ENCODE peak calls at places on chromosomes 4 and X, in six cellular contexts. T is A549, R is WTC11, Q is endothelial cell of umbilical vein, J is HepG2, Y is H1. D is an unnamed sample.

GRCh38 chr4:185738038-185738552 is 73.9 kb downstream of the SORBS2 start:
- DNase-seq in T (no peak), R (no peak), Q (peak), J (no peak), Y (no peak), D (no peak)

GRCh38 chr4:87073570-87074470 is 139.0 kb downstream of the AFF1 start:
- DNase-seq in T (no peak), R (no peak), Q (no peak), J (no peak), Y (no peak), D (no peak)

GRCh38 chr4:131644619-131645018 is 1504.5 kb upstream of the PCDH10 start:
- DNase-seq in T (peak), R (peak), Q (peak), J (peak), Y (peak), D (no peak)

GRCh38 chrX:18574591-18574990 is 97.3 kb downstream of the RS1 start:
- DNase-seq in T (peak), R (no peak), Q (peak), J (no peak), Y (no peak), D (no peak)

GRCh38 chr4:8747467-8747841 is 124.2 kb downstream of the HMX1 start:
- DNase-seq in T (no peak), R (no peak), Q (no peak), J (no peak), Y (peak), D (no peak)

GRCh38 chrX:13827693-13828092 is 10.8 kb upstream of the GPM6B start:
- DNase-seq in T (no peak), R (no peak), Q (no peak), J (no peak), Y (no peak), D (no peak)

GRCh38 chrX:101658661-101659477 is 781 bp downstream of the ARMCX2 start:
- DNase-seq in T (peak), R (peak), Q (peak), J (no peak), Y (peak), D (peak)

GRCh38 chrX:21738950-21739287 is 19.0 kb downstream of the SMPX start:
- DNase-seq in T (no peak), R (peak), Q (no peak), J (no peak), Y (no peak), D (no peak)

GRCh38 chr4:77433102-77433733 is 172.4 kb upstream of the CXCL13 start:
- DNase-seq in T (peak), R (no peak), Q (peak), J (peak), Y (no peak), D (peak)

GRCh38 chr4:98932539-98932938 is 3.6 kb upstream of the EIF4E start:
- DNase-seq in T (no peak), R (no peak), Q (peak), J (no peak), Y (no peak), D (no peak)

GRCh38 chr4:139633661-139634060 is 32.0 kb upstream of the MGST2 start:
- DNase-seq in T (peak), R (peak), Q (peak), J (peak), Y (peak), D (peak)

GRCh38 chr4:124085561-124086180 is 626.9 kb downstream of the ANKRD50 start:
- DNase-seq in T (no peak), R (no peak), Q (no peak), J (no peak), Y (no peak), D (no peak)

GRCh38 chr4:73234712-73235111 is 23.9 kb downstream of the ANKRD17 start:
- DNase-seq in T (no peak), R (no peak), Q (no peak), J (no peak), Y (no peak), D (no peak)

GRCh38 chr4:110516106-110516922 is 40.4 kb downstream of the ENPEP start:
- DNase-seq in T (peak), R (peak), Q (peak), J (peak), Y (peak), D (peak)

GRCh38 chr4:25031077-25031606 is 396 bp upstream of the LGI2 start:
- DNase-seq in T (no peak), R (peak), Q (no peak), J (no peak), Y (peak), D (no peak)

GRCh38 chrX:42825201-42825600 is 47.2 kb upstream of the PPP1R2C start:
- DNase-seq in T (no peak), R (no peak), Q (no peak), J (peak), Y (no peak), D (no peak)

GRCh38 chr4:23060776-23061175 is 368.0 kb downstream of the GBA3 start:
- DNase-seq in T (no peak), R (no peak), Q (no peak), J (no peak), Y (no peak), D (no peak)

GRCh38 chr4:79454656-79455055 is 46.6 kb upstream of the GK2 start:
- DNase-seq in T (no peak), R (no peak), Q (no peak), J (no peak), Y (no peak), D (no peak)

GRCh38 chrX:132622130-132622529 is 133.3 kb upstream of the MBNL3 start:
- DNase-seq in T (no peak), R (no peak), Q (peak), J (no peak), Y (no peak), D (peak)

GRCh38 chrX:94097852-94098251 is 423.8 kb downstream of the FAM133A start:
- DNase-seq in T (no peak), R (no peak), Q (no peak), J (no peak), Y (no peak), D (no peak)

GRCh38 chr4:56086073-56086521 is 137.4 kb downstream of the CEP135 start:
- DNase-seq in T (no peak), R (peak), Q (no peak), J (no peak), Y (no peak), D (no peak)

GRCh38 chrX:13902406-13902805 is 85.5 kb upstream of the GPM6B start:
- DNase-seq in T (no peak), R (no peak), Q (no peak), J (no peak), Y (no peak), D (no peak)

GRCh38 chr4:128386761-128387599 is 99.4 kb upstream of the PGRMC2 start:
- DNase-seq in T (peak), R (no peak), Q (peak), J (no peak), Y (no peak), D (peak)

GRCh38 chr4:77003400-77003799 is 53.8 kb downstream of the SEPTIN11 start:
- DNase-seq in T (no peak), R (no peak), Q (peak), J (no peak), Y (no peak), D (no peak)

GRCh38 chr4:3315566-3315965 is 22.7 kb downstream of the RGS12 start:
- DNase-seq in T (no peak), R (no peak), Q (no peak), J (no peak), Y (no peak), D (no peak)

GRCh38 chrX:40922307-40922706 is 162.9 kb upstream of the USP9X start:
- DNase-seq in T (peak), R (peak), Q (peak), J (peak), Y (no peak), D (peak)

GRCh38 chrX:8987672-8988250 is 46.2 kb downstream of the FAM9B start:
- DNase-seq in T (no peak), R (no peak), Q (no peak), J (no peak), Y (no peak), D (no peak)

GRCh38 chrX:154396948-154397887 is 959 bp upstream of the RPL10 start:
- DNase-seq in T (peak), R (peak), Q (peak), J (peak), Y (peak), D (peak)

GRCh38 chr4:8586246-8586645 is 6.1 kb downstream of the GPR78 start:
- DNase-seq in T (no peak), R (no peak), Q (no peak), J (no peak), Y (no peak), D (no peak)

GRCh38 chrX:40108959-40109287 is 11.2 kb upstream of the BCOR start:
- DNase-seq in T (peak), R (peak), Q (peak), J (no peak), Y (peak), D (peak)

GRCh38 chr4:101140228-101140627 is 207.1 kb downstream of the PPP3CA start:
- DNase-seq in T (peak), R (no peak), Q (no peak), J (no peak), Y (no peak), D (no peak)

GRCh38 chr4:141240671-141241070 is 20.0 kb downstream of the ZNF330 start:
- DNase-seq in T (no peak), R (no peak), Q (no peak), J (no peak), Y (no peak), D (no peak)

GRCh38 chr4:127708985-127709384 is 21.2 kb upstream of the SLC25A31 start:
- DNase-seq in T (peak), R (no peak), Q (peak), J (peak), Y (no peak), D (no peak)

GRCh38 chr4:24003926-24004325 is 114.1 kb upstream of the PPARGC1A start:
- DNase-seq in T (no peak), R (no peak), Q (no peak), J (no peak), Y (no peak), D (no peak)

GRCh38 chrX:39667191-39667590 is 430.6 kb downstream of the BCOR start:
- DNase-seq in T (no peak), R (no peak), Q (no peak), J (no peak), Y (no peak), D (no peak)

GRCh38 chr4:478373-478772 is 20.6 kb downstream of the ZNF721 start:
- DNase-seq in T (no peak), R (no peak), Q (peak), J (no peak), Y (no peak), D (no peak)

GRCh38 chr4:68499021-68499420 is 51.8 kb downstream of the TMPRSS11E start:
- DNase-seq in T (no peak), R (no peak), Q (no peak), J (no peak), Y (no peak), D (no peak)

GRCh38 chrX:25156323-25156722 is 140.6 kb upstream of the ARX start:
- DNase-seq in T (peak), R (no peak), Q (no peak), J (no peak), Y (no peak), D (no peak)
- TF ChIP-seq JUN in T (no peak), R (no peak), Q (no peak), J (no peak), Y (no peak), D (no peak)

DNA sequence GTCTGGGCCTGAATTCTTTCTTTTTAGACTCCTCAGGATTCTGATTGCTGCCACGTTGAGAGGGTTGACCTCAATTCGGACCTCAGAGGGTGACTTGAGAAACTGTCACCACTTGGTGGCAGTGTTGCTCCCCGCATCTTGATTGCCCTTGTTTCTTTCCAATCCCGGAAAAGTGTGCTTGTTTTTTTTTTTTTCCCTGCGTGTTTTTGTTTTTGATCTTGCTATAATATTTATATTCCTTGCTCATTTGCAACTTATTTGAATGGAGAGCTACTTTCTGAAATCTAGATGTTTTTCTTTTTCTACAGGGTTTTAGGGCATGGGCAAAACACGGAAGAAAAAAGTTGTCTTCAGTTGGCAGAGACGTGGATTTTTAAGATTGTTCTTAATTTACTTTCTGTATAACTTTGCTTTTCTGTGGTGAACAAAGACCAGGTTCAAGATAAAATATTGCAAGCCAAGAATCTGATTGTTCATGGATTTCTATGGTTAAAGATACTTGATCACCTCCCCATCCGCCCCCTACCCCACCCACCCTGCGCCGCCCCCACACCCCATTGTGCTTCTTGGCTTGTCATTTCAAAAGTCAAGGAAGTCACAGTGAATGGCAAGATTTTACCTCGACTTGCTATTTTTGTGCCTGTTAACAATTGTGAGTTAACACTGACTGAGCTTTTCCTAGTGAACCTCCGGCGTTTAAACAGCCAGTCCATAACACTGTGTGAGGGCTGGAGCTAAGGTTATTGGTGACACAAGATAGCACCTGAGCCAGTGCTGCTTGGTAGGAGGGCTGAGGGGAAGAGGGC is 102.1 kb downstream of the PTTG2 start:
- DNase-seq in T (peak), R (peak), Q (peak), J (peak), Y (peak), D (peak)
- TF ChIP-seq JUN in T (no peak), R (no peak), Q (no peak), J (no peak), Y (no peak), D (no peak)

DNA sequence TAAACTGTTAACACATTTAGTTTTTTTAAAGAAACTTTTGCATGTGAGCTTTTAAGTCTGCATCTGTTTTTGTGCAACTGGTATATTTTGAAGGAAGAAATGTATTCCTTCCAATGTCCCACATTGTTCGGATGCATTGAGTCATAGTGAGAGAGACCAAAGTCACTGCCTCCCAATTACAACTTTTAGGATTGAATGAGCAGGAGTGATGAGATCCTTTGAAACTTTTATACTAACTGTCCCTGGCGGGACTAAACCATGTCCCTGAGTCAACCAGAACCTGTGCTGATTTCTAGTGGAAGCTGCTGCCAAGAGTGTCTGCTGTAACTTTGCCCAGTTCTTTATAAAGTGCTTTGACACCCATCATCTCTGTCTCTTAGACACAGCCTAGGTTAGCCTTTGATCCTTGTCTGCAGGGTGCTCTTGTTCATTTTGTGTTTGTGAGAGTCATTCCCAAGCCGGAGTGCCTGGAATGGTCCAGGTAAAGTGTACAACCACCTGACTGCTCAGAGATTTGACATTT is 122.7 kb downstream of the ZNF518B start:
- DNase-seq in T (no peak), R (no peak), Q (no peak), J (no peak), Y (no peak), D (no peak)
- TF ChIP-seq JUN in T (no peak), R (no peak), Q (no peak), J (no peak), Y (no peak), D (no peak)

GRCh38 chr4:6840062-6840976 is 57.8 kb downstream of the KIAA0232 start:
- DNase-seq in T (no peak), R (no peak), Q (no peak), J (peak), Y (no peak), D (peak)
- TF ChIP-seq JUN in T (no peak), R (no peak), Q (no peak), J (no peak), Y (no peak), D (no peak)

GRCh38 chrX:140141444-140142029 is 176.2 kb upstream of the CXorf66 start:
- DNase-seq in T (peak), R (peak), Q (peak), J (peak), Y (peak), D (peak)
- TF ChIP-seq JUN in T (no peak), R (no peak), Q (no peak), J (no peak), Y (no peak), D (no peak)

GRCh38 chr4:118036336-118036735 is 2.0 kb downstream of the NDST3 start:
- DNase-seq in T (no peak), R (no peak), Q (no peak), J (no peak), Y (no peak), D (no peak)

GRCh38 chr4:118032691-118033090 is 1.6 kb upstream of the NDST3 start:
- DNase-seq in T (peak), R (peak), Q (peak), J (no peak), Y (no peak), D (no peak)

GRCh38 chr4:118035309-118035708 is 1.0 kb downstream of the NDST3 start:
- DNase-seq in T (no peak), R (no peak), Q (no peak), J (no peak), Y (no peak), D (no peak)

GRCh38 chr4:118034061-118034785 is at the start of gene NDST3:
- DNase-seq in T (peak), R (peak), Q (peak), J (peak), Y (peak), D (no peak)

GRCh38 chr4:118033148-118034060 is 882 bp upstream of the NDST3 start:
- DNase-seq in T (peak), R (peak), Q (peak), J (no peak), Y (peak), D (no peak)
- TF ChIP-seq JUN in T (no peak), R (no peak), Q (no peak), J (no peak), Y (no peak), D (no peak)

GRCh38 chrX:130728208-130728607 is 174.8 kb downstream of the ENOX2 start:
- DNase-seq in T (no peak), R (no peak), Q (no peak), J (no peak), Y (no peak), D (no peak)
- TF ChIP-seq JUN in T (no peak), R (no peak), Q (no peak), J (no peak), Y (no peak), D (no peak)

DNA sequence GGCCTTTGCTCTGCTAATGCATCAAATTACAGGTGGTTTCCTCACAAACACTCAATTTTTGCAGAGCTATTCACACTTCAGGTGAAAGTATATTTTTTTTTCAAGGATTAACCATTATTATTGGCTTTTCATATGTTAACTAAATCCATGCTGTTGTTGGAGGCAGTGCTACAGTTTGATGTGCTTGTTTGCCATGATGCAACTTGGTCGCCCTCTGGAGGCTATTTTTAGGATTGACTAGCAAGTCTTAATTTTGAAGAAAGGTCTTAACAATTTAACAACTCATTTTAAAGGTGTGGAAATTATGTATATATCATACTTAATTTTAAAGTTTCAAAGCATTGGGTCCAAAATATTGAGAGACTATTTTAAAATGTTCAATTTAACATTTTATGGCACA is 168.8 kb upstream of the FAM47A start:
- DNase-seq in T (peak), R (peak), Q (peak), J (peak), Y (no peak), D (peak)
- TF ChIP-seq JUN in T (no peak), R (no peak), Q (no peak), J (no peak), Y (no peak), D (no peak)

D was measured in K562.